ENCODE peak calls at places on chromosome 3, in ten cellular contexts. K, H, W, S, Y, C, R, U, D and J are unnamed samples.

GRCh38 chr3:27345959-27346865 is 23.0 kb downstream of the NEK10 start:
- DNase-seq in S (no peak), D (no peak), Y (no peak), K (no peak), R (no peak), C (no peak), U (no peak), H (no peak), W (no peak), J (no peak)

GRCh38 chr3:11606090-11606784 is 37.5 kb downstream of the VGLL4 start:
- DNase-seq in H (no peak), S (no peak), Y (no peak), K (no peak), W (no peak), D (no peak), R (no peak), C (no peak), U (no peak), J (no peak)

GRCh38 chr3:53902067-53902466 is 10.4 kb upstream of the SELENOK start:
- DNase-seq in W (no peak), R (no peak), U (no peak), S (no peak), Y (no peak), K (no peak), H (no peak), C (no peak), D (no peak), J (no peak)

GRCh38 chr3:138479355-138479964 is 45.0 kb downstream of the ESYT3 start:
- DNase-seq in H (peak), R (peak), D (no peak), Y (peak), C (peak), S (peak), W (peak), U (peak), K (no peak), J (peak)

GRCh38 chr3:56940331-56940730 is 120.1 kb upstream of the SPATA12 start:
- DNase-seq in R (no peak), S (no peak), U (no peak), C (no peak), D (no peak), W (no peak), K (no peak), H (no peak), Y (no peak), J (no peak)

GRCh38 chr3:97232635-97233034 is 418.2 kb downstream of the EPHA6 start:
- DNase-seq in C (no peak), W (no peak), S (no peak), K (no peak), D (no peak), R (no peak), Y (no peak), U (no peak), H (peak), J (no peak)

GRCh38 chr3:131341761-131342160 is 39.8 kb upstream of the NUDT16 start:
- DNase-seq in S (no peak), W (no peak), U (no peak), K (no peak), R (no peak), Y (no peak), D (no peak), H (no peak), C (no peak), J (no peak)

GRCh38 chr3:122679467-122680291 is 960 bp upstream of the PARP14 start:
- DNase-seq in K (no peak), S (peak), Y (peak), W (peak), H (no peak), C (peak), R (no peak), D (peak), U (peak), J (peak)

GRCh38 chr3:134846943-134847342 is 51.9 kb downstream of the EPHB1 start:
- DNase-seq in W (peak), K (no peak), H (peak), R (peak), D (no peak), U (peak), C (peak), S (peak), Y (peak), J (peak)

GRCh38 chr3:156631323-156631722 is 43.1 kb upstream of the TIPARP start:
- DNase-seq in H (no peak), C (no peak), R (no peak), K (no peak), S (no peak), D (no peak), U (no peak), W (no peak), Y (no peak), J (no peak)

GRCh38 chr3:152222327-152222726 is 46.4 kb upstream of the MBNL1 start:
- DNase-seq in C (peak), H (no peak), U (no peak), Y (peak), W (no peak), K (no peak), S (peak), R (no peak), D (no peak), J (peak)
- H3K4me3 ChIP-seq in C (no peak), H (no peak), U (no peak), Y (no peak), W (no peak), K (no peak), S (no peak), R (no peak), D (no peak), J (no peak)

GRCh38 chr3:32872487-32873382 is 54.9 kb downstream of the TRIM71 start:
- DNase-seq in H (no peak), U (no peak), S (peak), K (no peak), R (no peak), Y (peak), D (no peak), C (peak), W (no peak), J (peak)

GRCh38 chr3:32876920-32877319 is 59.1 kb downstream of the TRIM71 start:
- DNase-seq in W (no peak), S (no peak), R (no peak), U (no peak), H (no peak), C (no peak), K (no peak), Y (no peak), D (no peak), J (no peak)

GRCh38 chr3:32877598-32877997 is 59.8 kb downstream of the TRIM71 start:
- DNase-seq in C (no peak), D (no peak), K (no peak), S (no peak), U (no peak), H (no peak), Y (no peak), W (no peak), R (no peak), J (no peak)

GRCh38 chr3:32870373-32871091 is 52.7 kb downstream of the TRIM71 start:
- DNase-seq in H (no peak), C (no peak), Y (no peak), R (no peak), W (no peak), D (no peak), U (no peak), S (no peak), K (no peak), J (no peak)

GRCh38 chr3:32873491-32874130 is 55.8 kb downstream of the TRIM71 start:
- DNase-seq in Y (no peak), C (no peak), R (no peak), H (no peak), W (no peak), D (no peak), S (no peak), K (no peak), U (no peak), J (no peak)
- TF ChIP-seq CTCF in Y (no peak), C (no peak), R (no peak), H (no peak), W (no peak), D (no peak), S (no peak), K (no peak), U (peak), J (no peak)

GRCh38 chr3:107216229-107216628 is 161.0 kb upstream of the CCDC54 start:
- DNase-seq in W (no peak), K (no peak), Y (no peak), D (no peak), C (peak), S (no peak), H (no peak), U (no peak), R (no peak), J (no peak)
- H3K4me3 ChIP-seq in W (no peak), K (no peak), Y (no peak), D (no peak), C (no peak), S (no peak), H (no peak), U (no peak), R (no peak), J (no peak)

DNA sequence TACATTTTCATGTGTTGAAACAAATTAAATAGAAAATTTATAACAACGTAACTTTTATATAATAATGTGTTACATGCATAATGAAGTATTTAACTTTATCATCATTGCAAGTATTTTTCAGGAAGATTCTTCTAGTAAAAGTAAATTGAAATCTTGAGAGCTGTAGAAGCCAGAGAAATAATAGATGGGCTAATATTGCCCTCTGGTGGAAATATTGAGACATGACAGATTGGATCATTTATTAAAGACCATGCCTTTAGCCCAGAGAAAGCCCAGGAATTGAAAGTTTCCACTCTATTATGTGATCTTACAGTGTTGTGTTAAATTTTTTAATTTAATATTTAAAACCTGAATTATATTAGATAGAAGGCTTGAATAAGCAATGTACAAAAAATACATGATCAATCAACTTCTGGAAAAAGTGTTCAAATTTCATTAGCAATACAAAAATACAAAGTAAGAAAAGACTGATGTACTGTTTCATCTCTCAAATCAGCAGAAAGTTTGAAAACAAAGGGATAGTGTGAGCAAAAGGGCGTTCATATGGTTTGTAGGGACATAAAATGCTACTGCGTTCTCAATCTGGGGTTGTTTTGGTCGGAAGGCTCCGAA is 52.7 kb upstream of the SPTSSB start:
- DNase-seq in U (no peak), R (no peak), Y (peak), S (peak), C (peak), H (peak), D (no peak), K (no peak), W (peak), J (peak)
- TF ChIP-seq CTCF in U (peak), R (peak), Y (peak), S (peak), C (peak), H (peak), D (peak), K (peak), W (peak), J (peak)

GRCh38 chr3:158768361-158768787 is 33.5 kb upstream of the MFSD1 start:
- DNase-seq in K (no peak), Y (peak), U (peak), H (peak), S (peak), R (peak), W (peak), C (peak), D (peak), J (peak)
- H3K4me3 ChIP-seq in K (no peak), Y (peak), U (no peak), H (no peak), S (no peak), R (no peak), W (no peak), C (no peak), D (peak), J (no peak)

GRCh38 chr3:194138098-194138474 is 2.1 kb downstream of the HES1 start:
- DNase-seq in C (peak), K (no peak), S (peak), D (no peak), H (no peak), R (no peak), W (peak), U (peak), Y (peak), J (no peak)

GRCh38 chr3:194135806-194136518 is at the start of gene HES1:
- DNase-seq in R (peak), H (peak), D (peak), U (peak), C (peak), S (peak), Y (peak), W (peak), K (peak), J (peak)

GRCh38 chr3:194138732-194139084 is 2.8 kb downstream of the HES1 start:
- DNase-seq in C (peak), W (no peak), K (no peak), D (no peak), H (no peak), R (no peak), S (peak), U (no peak), Y (no peak), J (peak)

GRCh38 chr3:194136519-194137313 is 768 bp downstream of the HES1 start:
- DNase-seq in R (peak), D (peak), U (peak), C (peak), S (peak), K (peak), Y (peak), H (peak), W (peak), J (peak)

DNA sequence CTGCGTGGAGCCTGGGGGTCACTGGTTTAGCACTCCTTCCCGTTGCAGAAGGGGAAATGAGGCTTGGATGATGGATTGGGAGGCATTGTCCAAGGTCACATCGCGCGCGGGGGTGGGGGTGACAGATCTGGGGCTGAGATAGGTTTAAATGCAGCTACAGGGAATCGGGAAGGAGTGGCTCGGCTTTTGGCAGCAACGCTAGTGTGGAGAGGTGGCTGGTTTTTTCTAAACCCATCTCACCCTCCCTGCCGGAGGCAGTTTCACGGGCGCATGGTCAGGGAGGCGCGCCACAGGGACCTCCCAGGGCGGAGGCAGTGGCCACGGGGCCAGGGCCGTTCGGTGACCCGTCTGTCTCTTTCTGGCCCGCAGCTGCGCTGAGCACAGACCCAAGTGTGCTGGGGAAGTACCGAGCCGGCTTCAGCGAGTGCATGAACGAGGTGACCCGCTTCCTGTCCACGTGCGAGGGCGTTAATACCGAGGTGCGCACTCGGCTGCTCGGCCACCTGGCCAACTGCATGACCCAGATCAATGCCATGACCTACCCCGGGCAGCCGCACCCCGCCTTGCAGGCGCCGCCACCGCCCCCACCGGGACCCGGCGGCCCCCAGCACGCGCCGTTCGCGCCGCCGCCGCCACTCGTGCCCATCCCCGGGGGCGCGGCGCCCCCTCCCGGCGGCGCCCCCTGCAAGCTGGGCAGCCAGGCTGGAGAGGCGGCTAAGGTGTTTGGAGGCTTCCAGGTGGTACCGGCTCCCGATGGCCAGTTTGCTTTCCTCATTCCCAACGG is 1.6 kb downstream of the HES1 start:
- DNase-seq in C (peak), Y (peak), H (peak), K (peak), W (peak), R (peak), S (peak), U (peak), D (peak), J (peak)
- TF ChIP-seq CTCF in C (peak), Y (peak), H (peak), K (no peak), W (peak), R (peak), S (peak), U (peak), D (peak), J (no peak)

GRCh38 chr3:159928071-159928491 is 60.6 kb upstream of the IL12A start:
- DNase-seq in W (no peak), U (no peak), R (no peak), C (peak), S (peak), Y (peak), K (no peak), H (peak), D (no peak), J (peak)
- H3K4me3 ChIP-seq in W (no peak), U (no peak), R (no peak), C (no peak), S (no peak), Y (no peak), K (no peak), H (no peak), D (no peak), J (no peak)